ENCODE peak calls at places on chromosomes 13 and 19, in five cellular contexts. B is cardiac muscle cell; J is lower lobe of right lung; L is substantia nigra; Y is activated naive CD8-positive, alpha-beta T cell treated with anti-CD3 and anti-CD28 coated beads for 36 hours. O is an unnamed sample.

GRCh38 chr13:92187378-92187989 is 789.1 kb downstream of the GPC5 start:
- DNase-seq in J (no peak), B (peak; percentile 79), Y (no peak), L (no peak), O (peak; percentile 53)

GRCh38 chr19:32642771-32643170 is 32.2 kb downstream of the ANKRD27 start:
- DNase-seq in Y (peak; percentile 77), J (no peak), B (no peak), L (no peak), O (no peak)

GRCh38 chr19:58468216-58468839 is 1.4 kb downstream of the ZNF324 start:
- DNase-seq in B (no peak), Y (no peak), J (no peak), L (no peak), O (no peak)

GRCh38 chr19:480016-480855 is 16.1 kb upstream of the MADCAM1 start:
- DNase-seq in L (peak; percentile 70), Y (peak; percentile 47), B (peak; percentile 58), J (peak; percentile 89), O (no peak)

GRCh38 chr13:77477299-77477848 is 58.1 kb upstream of the SCEL start:
- DNase-seq in B (no peak), J (no peak), Y (no peak), L (no peak), O (no peak)

GRCh38 chr13:83702021-83702420 is 180.3 kb downstream of the SLITRK1 start:
- DNase-seq in B (no peak), Y (no peak), L (no peak), J (no peak), O (no peak)

GRCh38 chr13:71865858-71866172 is 1.2 kb downstream of the DACH1 start:
- DNase-seq in L (no peak), Y (no peak), J (peak; percentile 45), B (peak; percentile 10), O (no peak)

GRCh38 chr19:9996541-9996940 is 13.8 kb downstream of the COL5A3 start:
- DNase-seq in Y (no peak), J (no peak), L (no peak), B (peak; percentile 7), O (no peak)

GRCh38 chr19:11649941-11650340 is 52.7 kb downstream of the ZNF627 start:
- DNase-seq in Y (no peak), J (no peak), B (no peak), L (no peak), O (no peak)

GRCh38 chr13:50711449-50711848 is 132.0 kb downstream of the DLEU7 start:
- DNase-seq in B (no peak), Y (no peak), L (no peak), J (no peak), O (no peak)

GRCh38 chr19:1296575-1297271 is 11.1 kb downstream of the EFNA2 start:
- DNase-seq in Y (no peak), J (no peak), L (no peak), B (no peak), O (no peak)

GRCh38 chr19:54014920-54015560 is 23.6 kb downstream of the CACNG6 start:
- DNase-seq in L (no peak), B (no peak), Y (no peak), J (no peak), O (no peak)

GRCh38 chr19:376111-376470 is 31.5 kb upstream of the MIER2 start:
- DNase-seq in B (no peak), L (no peak), J (no peak), Y (no peak), O (no peak)

GRCh38 chr19:5951338-5951861 is 26.5 kb downstream of the RANBP3 start:
- DNase-seq in Y (no peak), L (no peak), B (no peak), J (peak; percentile 54), O (no peak)

GRCh38 chr19:6891761-6892385 is 4.5 kb downstream of the ADGRE1 start:
- DNase-seq in B (no peak), L (no peak), J (no peak), Y (no peak), O (no peak)

GRCh38 chr13:75135325-75135825 is 346.6 kb downstream of the TBC1D4 start:
- DNase-seq in B (peak; percentile 97), J (no peak), Y (no peak), L (no peak), O (peak; percentile 97)

GRCh38 chr19:15954820-15955219 is 6.0 kb downstream of the OR10H4 start:
- DNase-seq in Y (no peak), L (no peak), J (no peak), B (no peak), O (no peak)

GRCh38 chr19:48991823-48992570 is 1.1 kb downstream of the GYS1 start:
- DNase-seq in J (peak; percentile 63), Y (no peak), B (peak; percentile 86), L (no peak), O (peak; percentile 42)

GRCh38 chr13:84487681-84488080 is 605.4 kb upstream of the SLITRK1 start:
- DNase-seq in J (no peak), B (no peak), Y (no peak), L (no peak), O (no peak)

GRCh38 chr13:64078025-64078424 is 2662.4 kb upstream of the PCDH20 start:
- DNase-seq in L (no peak), B (no peak), J (no peak), Y (no peak), O (no peak)

GRCh38 chr13:23563085-23563484 is 7.1 kb upstream of the TNFRSF19 start:
- DNase-seq in J (no peak), Y (no peak), B (no peak), L (no peak), O (no peak)

GRCh38 chr13:33353210-33353609 is 67.7 kb upstream of the STARD13 start:
- DNase-seq in L (no peak), Y (no peak), B (no peak), J (peak; percentile 82), O (no peak)

GRCh38 chr19:38721496-38721895 is 22.8 kb downstream of the CAPN12 start:
- DNase-seq in B (no peak), Y (no peak), L (no peak), J (no peak), O (no peak)

GRCh38 chr19:1063030-1063908 is 3.7 kb upstream of the ARHGAP45 start:
- DNase-seq in J (peak; percentile 63), B (no peak), L (no peak), Y (peak; percentile 66), O (no peak)

GRCh38 chr13:20401586-20401957 is 124.1 kb downstream of the CRYL1 start:
- DNase-seq in L (no peak), J (no peak), B (peak; percentile 35), Y (no peak), O (no peak)

GRCh38 chr19:54388803-54389144 is 24.0 kb upstream of the LAIR1 start:
- DNase-seq in J (no peak), L (no peak), B (no peak), Y (no peak), O (no peak)

GRCh38 chr13:44244288-44244687 is 129.3 kb upstream of the SERP2 start:
- DNase-seq in J (no peak), Y (no peak), B (peak; percentile 53), L (peak; percentile 5), O (peak; percentile 93)

GRCh38 chr19:15357906-15358305 is 21.7 kb downstream of the AKAP8 start:
- DNase-seq in Y (no peak), B (no peak), J (no peak), L (no peak), O (no peak)

O was measured in A172.